ENCODE peak calls at places on chromosomes 16 and 17, in nine cellular contexts. L is CD4-positive, alpha-beta T cell; X is psoas muscle; B is CD8-positive, alpha-beta memory T cell; W is tibial nerve; C is HAP-1; S is endodermal cell; N is HCT116; E is CD4-positive, alpha-beta memory T cell. A is an unnamed sample.

GRCh38 chr16:11627822-11628457 is 40.3 kb upstream of the SNN start:
- DNase-seq in C (no peak), L (no peak), N (peak; percentile 63), E (no peak), B (no peak), S (no peak), X (no peak), W (peak; percentile 38), A (no peak)

GRCh38 chr17:65121368-65121767 is 15.8 kb upstream of the RGS9 start:
- DNase-seq in C (no peak), S (no peak), B (no peak), L (no peak), N (no peak), X (no peak), E (no peak), W (no peak), A (no peak)

GRCh38 chr17:8718001-8718563 is 26.6 kb downstream of the CCDC42 start:
- DNase-seq in E (no peak), S (no peak), W (no peak), X (no peak), C (no peak), L (no peak), B (no peak), N (no peak), A (no peak)

GRCh38 chr16:88530858-88531203 is 39.4 kb upstream of the ZC3H18 start:
- DNase-seq in N (no peak), W (no peak), L (no peak), X (no peak), B (no peak), S (no peak), E (no peak), C (no peak), A (no peak)

GRCh38 chr17:68682913-68683312 is 81.7 kb upstream of the FAM20A start:
- DNase-seq in E (no peak), W (no peak), N (no peak), B (no peak), L (no peak), C (no peak), X (no peak), S (no peak), A (no peak)

GRCh38 chr16:52584354-52584840 is 37.5 kb upstream of the TOX3 start:
- DNase-seq in S (no peak), X (no peak), E (no peak), L (no peak), N (no peak), B (no peak), C (no peak), W (no peak), A (no peak)

GRCh38 chr16:14284930-14285541 is 213.9 kb downstream of the MRTFB start:
- DNase-seq in W (no peak), X (no peak), S (no peak), L (no peak), E (no peak), N (peak; percentile 63), C (peak; percentile 50), B (no peak), A (no peak)

GRCh38 chr17:70258465-70258864 is 89.1 kb downstream of the KCNJ2 start:
- DNase-seq in B (no peak), X (no peak), S (no peak), W (no peak), C (no peak), E (no peak), L (no peak), N (no peak), A (no peak)

GRCh38 chr17:45230787-45231480 is 9.2 kb downstream of the FMNL1 start:
- DNase-seq in E (no peak), C (no peak), S (peak; percentile 67), N (no peak), B (no peak), X (peak; percentile 45), L (no peak), W (no peak), A (no peak)

GRCh38 chr17:56424543-56425044 is 168.9 kb upstream of the NOG start:
- DNase-seq in L (no peak), S (no peak), N (no peak), C (no peak), W (no peak), B (no peak), X (no peak), E (no peak), A (no peak)

GRCh38 chr17:17516315-17516930 is 20.2 kb upstream of the RASD1 start:
- DNase-seq in X (peak; percentile 6), B (no peak), N (no peak), S (no peak), E (no peak), W (no peak), C (no peak), L (no peak), A (no peak)

GRCh38 chr16:17499223-17499902 is 28.6 kb upstream of the XYLT1 start:
- DNase-seq in W (no peak), S (no peak), E (no peak), C (no peak), X (no peak), L (no peak), B (no peak), N (no peak), A (no peak)

GRCh38 chr17:28331891-28332420 is 3.3 kb downstream of the IFT20 start:
- DNase-seq in B (no peak), L (no peak), C (no peak), S (peak; percentile 49), E (no peak), N (no peak), W (no peak), X (no peak), A (no peak)

GRCh38 chr17:57971572-57971971 is 16.4 kb upstream of the CUEDC1 start:
- DNase-seq in W (no peak), B (no peak), E (no peak), S (peak; percentile 36), N (no peak), C (no peak), X (no peak), L (no peak), A (no peak)

GRCh38 chr17:3030096-3030495 is 33.3 kb downstream of the OR1D5 start:
- DNase-seq in L (no peak), S (peak; percentile 10), W (no peak), E (no peak), B (no peak), X (no peak), N (no peak), C (no peak), A (no peak)

GRCh38 chr17:31538080-31538762 is 146.7 kb downstream of the RAB11FIP4 start:
- DNase-seq in L (no peak), N (no peak), C (no peak), W (no peak), X (no peak), S (no peak), B (no peak), E (no peak), A (no peak)

DNA sequence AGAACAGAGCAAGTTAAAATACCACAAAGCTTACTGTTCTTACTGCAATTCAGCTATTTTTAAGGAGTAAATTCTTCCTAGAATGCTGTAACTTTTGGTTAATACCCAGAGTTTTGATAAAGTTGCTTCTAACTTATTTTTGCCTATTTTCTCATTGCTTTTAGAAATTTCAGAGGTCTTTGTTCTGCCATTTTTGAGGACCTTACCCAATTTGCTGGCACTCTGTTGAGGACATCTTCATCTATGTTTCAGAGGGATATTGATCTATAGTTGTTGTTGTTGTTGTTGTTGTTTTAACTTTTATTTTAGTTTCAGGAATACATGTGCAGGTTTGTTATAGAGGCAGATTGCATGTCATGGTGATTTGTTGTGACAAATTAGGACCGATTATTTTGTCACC is 111.0 kb upstream of the NACA2 start:
- DNase-seq in L (no peak), B (no peak), E (no peak), W (no peak), X (no peak), C (no peak), N (no peak), S (no peak), A (no peak)
- H3K9me3 ChIP-seq in L (peaks cover 40% of the 10 kb centered on the region), B (peaks cover 18% of the 10 kb centered on the region), E (no peaks in the 10 kb centered on the region), W (peaks cover 3% of the 10 kb centered on the region), X (peaks cover 41% of the 10 kb centered on the region), C (peaks cover 6% of the 10 kb centered on the region), N (peaks cover 7% of the 10 kb centered on the region), S (peaks cover 60% of the 10 kb centered on the region), A (peaks cover 9% of the 10 kb centered on the region)

GRCh38 chr16:3377917-3378316 is 22.2 kb downstream of the OR2C1 start:
- DNase-seq in S (no peak), X (no peak), L (no peak), W (no peak), E (no peak), B (no peak), N (no peak), C (no peak), A (no peak)
- H3K9me3 ChIP-seq in S (peaks cover 29% of the 10 kb centered on the region), X (peaks cover 89% of the 10 kb centered on the region), L (peaks cover 81% of the 10 kb centered on the region), W (peaks cover 21% of the 10 kb centered on the region), E (peaks cover 8% of the 10 kb centered on the region), B (peaks cover 33% of the 10 kb centered on the region), N (peaks cover 18% of the 10 kb centered on the region), C (peaks cover 9% of the 10 kb centered on the region), A (peaks cover 23% of the 10 kb centered on the region)

DNA sequence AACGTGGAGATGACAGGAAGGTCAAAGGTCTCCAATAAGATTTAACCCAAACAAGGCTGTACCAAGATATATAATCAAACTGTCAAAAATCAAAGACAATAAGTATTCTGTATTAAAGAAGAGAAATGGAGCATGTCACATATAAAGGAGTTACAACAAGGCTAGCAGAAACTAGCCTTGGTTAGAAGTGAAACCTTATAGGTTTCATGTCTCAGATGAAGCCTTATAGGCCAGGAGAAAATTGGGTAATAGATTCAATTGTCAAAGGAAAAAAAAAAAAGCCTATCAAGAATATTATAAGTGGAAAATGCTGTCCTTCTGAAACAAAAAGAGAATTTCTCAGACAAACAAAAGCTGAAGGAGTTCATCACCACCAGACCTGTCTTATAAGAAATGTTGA is 419.4 kb downstream of the CDH11 start:
- DNase-seq in W (no peak), S (no peak), C (no peak), B (no peak), L (no peak), X (no peak), E (no peak), N (no peak), A (no peak)
- H3K9me3 ChIP-seq in W (no peaks in the 10 kb centered on the region), S (no peaks in the 10 kb centered on the region), C (no peaks in the 10 kb centered on the region), B (peaks cover 6% of the 10 kb centered on the region), L (peaks cover 9% of the 10 kb centered on the region), X (no peaks in the 10 kb centered on the region), E (no peaks in the 10 kb centered on the region), N (peaks cover 24% of the 10 kb centered on the region), A (no peaks in the 10 kb centered on the region)

DNA sequence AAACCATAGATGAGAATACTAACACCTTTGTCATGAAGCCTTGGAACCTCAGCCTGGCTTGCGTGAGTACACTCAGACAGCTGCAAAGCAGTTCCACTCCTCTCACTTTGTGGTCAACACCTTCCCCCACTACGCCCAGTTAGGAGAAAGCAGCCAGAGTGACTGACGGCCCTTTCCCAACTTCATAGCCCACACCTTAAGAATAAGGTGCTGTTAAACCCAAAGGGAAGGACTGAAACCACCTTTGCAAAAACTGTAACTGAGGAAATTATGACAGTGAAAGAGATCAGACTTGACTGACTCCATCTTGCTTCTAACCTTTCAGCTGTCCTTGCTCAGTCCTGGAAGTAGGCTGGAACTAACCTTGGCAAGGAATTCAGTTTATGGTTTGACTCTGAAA is 13.7 kb downstream of the N4BP1 start:
- DNase-seq in E (no peak), W (no peak), N (no peak), L (no peak), B (peak; percentile 12), C (no peak), S (no peak), X (no peak), A (no peak)
- H3K9me3 ChIP-seq in E (peaks cover 5% of the 10 kb centered on the region), W (no peaks in the 10 kb centered on the region), N (peaks cover 26% of the 10 kb centered on the region), L (peaks cover 12% of the 10 kb centered on the region), B (no peaks in the 10 kb centered on the region), C (peaks cover 19% of the 10 kb centered on the region), S (peaks cover 73% of the 10 kb centered on the region), X (no peaks in the 10 kb centered on the region), A (no peaks in the 10 kb centered on the region)

GRCh38 chr16:853306-853705 is 52.8 kb upstream of the GNG13 start:
- DNase-seq in C (no peak), B (no peak), X (no peak), N (no peak), S (no peak), L (no peak), E (no peak), W (no peak), A (no peak)
- H3K9me3 ChIP-seq in C (peaks cover 4% of the 10 kb centered on the region), B (no peaks in the 10 kb centered on the region), X (no peaks in the 10 kb centered on the region), N (peaks cover 21% of the 10 kb centered on the region), S (peaks cover 25% of the 10 kb centered on the region), L (no peaks in the 10 kb centered on the region), E (no peaks in the 10 kb centered on the region), W (no peaks in the 10 kb centered on the region), A (no peaks in the 10 kb centered on the region)